ENCODE peak calls at places on chromosomes 7 and 10, in ten cellular contexts. R is left ventricle myocardium inferior, H is uterus, Z is body of pancreas, L is AG04450, Y is SK-N-SH, E is stomach, Q is adrenal gland, D is H1, W is right lobe of liver. T is an unnamed sample.

GRCh38 chr10:126423779-126424491 is 35.7 kb upstream of the ADAM12 start:
- DNase-seq in R (no peak), Q (no peak), W (no peak), E (no peak), Y (no peak), Z (no peak), L (no peak), D (no peak), H (no peak), T (no peak)

GRCh38 chr7:156820445-156821063 is 72.4 kb downstream of the LMBR1 start:
- DNase-seq in H (no peak), Q (no peak), Y (no peak), E (no peak), D (no peak), R (no peak), W (no peak), L (no peak), Z (no peak), T (no peak)

GRCh38 chr10:12534824-12535223 is 185.5 kb downstream of the CAMK1D start:
- DNase-seq in D (no peak), L (no peak), E (no peak), H (no peak), Y (peak), Q (no peak), Z (peak), R (no peak), W (no peak), T (no peak)

GRCh38 chr7:150974468-150975391 is 3.4 kb downstream of the KCNH2 start:
- DNase-seq in Y (peak), Z (peak), H (peak), Q (no peak), L (no peak), R (peak), W (no peak), E (peak), D (no peak), T (no peak)

GRCh38 chr7:120464104-120464503 is 191.1 kb downstream of the KCND2 start:
- DNase-seq in D (no peak), H (no peak), Q (no peak), Y (no peak), Z (no peak), E (no peak), W (no peak), R (no peak), L (no peak), T (no peak)

GRCh38 chr7:115679976-115680375 is 350.6 kb downstream of the TFEC start:
- DNase-seq in E (no peak), L (no peak), Q (no peak), Z (peak), H (no peak), R (no peak), W (no peak), D (no peak), Y (peak), T (no peak)

GRCh38 chr10:70007116-70007820 is 45.4 kb upstream of the MACROH2A2 start:
- DNase-seq in Y (no peak), W (no peak), D (no peak), H (no peak), R (no peak), L (peak), Z (no peak), Q (no peak), E (no peak), T (no peak)

GRCh38 chr7:21412291-21412896 is 15.5 kb upstream of the SP4 start:
- DNase-seq in H (no peak), D (no peak), Z (no peak), R (no peak), E (no peak), W (no peak), Q (no peak), L (no peak), Y (no peak), T (no peak)

GRCh38 chr7:74501298-74501697 is 47.6 kb downstream of the GTF2IRD1 start:
- DNase-seq in Y (no peak), R (peak), Q (peak), D (no peak), L (no peak), Z (peak), W (peak), H (no peak), E (peak), T (no peak)

GRCh38 chr10:21195149-21195731 is 298.1 kb upstream of the NEBL start:
- DNase-seq in R (no peak), L (no peak), H (no peak), Y (no peak), E (no peak), Z (no peak), D (no peak), W (no peak), Q (no peak), T (no peak)
- H3K27ac ChIP-seq in R (peak), L (no peak), H (no peak), Y (no peak), E (no peak), Z (no peak), D (no peak), W (no peak), Q (no peak), T (no peak)

GRCh38 chr7:20267482-20267881 is 50.3 kb upstream of the MACC1 start:
- DNase-seq in E (no peak), W (no peak), Z (no peak), D (no peak), H (no peak), R (no peak), L (no peak), Q (no peak), Y (no peak), T (no peak)
- TF ChIP-seq CTCF in E (no peak), W (no peak), Z (no peak), D (peak), H (no peak), R (no peak), L (no peak), Q (no peak), Y (no peak), T (no peak)

GRCh38 chr10:55063817-55064216 is 262.8 kb upstream of the PCDH15 start:
- DNase-seq in H (no peak), Y (no peak), Q (no peak), Z (no peak), L (no peak), W (no peak), R (no peak), D (no peak), E (no peak), T (no peak)
- H3K4me3 ChIP-seq in H (no peak), Y (no peak), Q (no peak), Z (no peak), L (no peak), W (no peak), R (no peak), D (no peak), E (no peak), T (no peak)

GRCh38 chr10:62589689-62590088 is 214.8 kb upstream of the ADO start:
- DNase-seq in R (no peak), Z (no peak), W (no peak), H (no peak), Y (no peak), E (no peak), L (no peak), Q (no peak), D (no peak), T (no peak)
- H3K27ac ChIP-seq in R (no peak), Z (no peak), W (no peak), H (no peak), Y (no peak), E (no peak), L (no peak), Q (no peak), D (no peak), T (no peak)

GRCh38 chr7:16967174-16967868 is 85.5 kb upstream of the AGR3 start:
- DNase-seq in W (no peak), Z (no peak), D (no peak), Y (no peak), R (no peak), H (no peak), L (no peak), E (no peak), Q (no peak), T (no peak)
- TF ChIP-seq CTCF in W (no peak), Z (no peak), D (no peak), Y (no peak), R (no peak), H (no peak), L (no peak), E (no peak), Q (no peak), T (no peak)

GRCh38 chr7:83015921-83016320 is 146.8 kb downstream of the PCLO start:
- DNase-seq in H (no peak), R (no peak), D (no peak), Z (no peak), W (no peak), Y (no peak), Q (no peak), E (no peak), L (no peak), T (no peak)

GRCh38 chr7:83020171-83020570 is 142.5 kb downstream of the PCLO start:
- DNase-seq in W (no peak), Y (no peak), R (no peak), L (no peak), D (no peak), Q (no peak), E (no peak), Z (no peak), H (no peak), T (no peak)

DNA sequence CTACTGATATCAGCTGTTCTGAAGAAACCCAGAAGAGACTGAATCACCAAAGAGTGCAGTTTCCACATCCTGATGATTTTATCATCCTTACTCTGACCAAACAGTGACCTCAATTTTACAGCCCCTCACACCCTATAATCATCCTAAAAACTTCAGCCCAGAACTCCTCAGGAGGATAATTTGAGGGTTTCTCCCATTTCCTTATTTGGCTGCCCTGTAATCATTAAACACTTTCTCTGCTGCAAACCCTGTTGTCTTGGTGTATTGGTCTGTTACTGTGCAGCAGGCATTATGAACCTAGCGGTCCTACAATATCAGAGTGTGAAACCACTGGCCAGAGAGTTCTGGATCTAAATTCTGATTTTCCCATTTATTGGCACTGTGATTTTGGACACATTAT is 141.7 kb downstream of the PCLO start:
- DNase-seq in Y (no peak), H (no peak), E (no peak), Q (no peak), D (no peak), R (no peak), W (no peak), Z (no peak), L (no peak), T (no peak)
- H3K4me3 ChIP-seq in Y (no peak), H (no peak), E (no peak), Q (no peak), D (no peak), R (no peak), W (no peak), Z (no peak), L (no peak), T (no peak)

T was measured in right atrium auricular region.